ENCODE peak calls at places on chromosomes 5 and 9, in four cellular contexts. H is HL-60, M is GM12878, T is K562. C is an unnamed sample.

GRCh38 chr9:95494022-95494415 is 22.8 kb downstream of the PTCH1 start:
- DNase-seq in H (no peak), M (no peak), T (no peak), C (no peak)

GRCh38 chr5:73692166-73692640 is 66.2 kb downstream of the ARHGEF28 start:
- DNase-seq in T (no peak), M (no peak), H (no peak), C (no peak)

GRCh38 chr9:3578786-3579185 is 53.0 kb upstream of the RFX3 start:
- DNase-seq in M (no peak), T (peak; percentile 16), H (peak; percentile 18), C (no peak)

GRCh38 chr5:29307498-29307897 is 1886.0 kb upstream of the CDH6 start:
- DNase-seq in M (no peak), H (no peak), T (no peak), C (no peak)

GRCh38 chr5:162852145-162852544 is 585.2 kb upstream of the CCNG1 start:
- DNase-seq in H (no peak), M (no peak), T (no peak), C (no peak)

GRCh38 chr9:100473271-100474081 is 527 bp downstream of the TMEFF1 start:
- DNase-seq in H (peak; percentile 4), T (peak; percentile 46), M (no peak), C (peak; percentile 43)

GRCh38 chr9:89753472-89754055 is 148.8 kb downstream of the GADD45G start:
- DNase-seq in T (no peak), H (no peak), M (no peak), C (no peak)

GRCh38 chr5:5277118-5277517 is 137.0 kb downstream of the ADAMTS16 start:
- DNase-seq in T (no peak), H (no peak), M (no peak), C (no peak)

GRCh38 chr9:128638580-128638979 is 18.1 kb downstream of the DYNC2I2 start:
- DNase-seq in T (no peak), H (no peak), M (no peak), C (no peak)

GRCh38 chr9:89734561-89734960 is 129.7 kb downstream of the GADD45G start:
- DNase-seq in H (no peak), T (no peak), M (no peak), C (no peak)

GRCh38 chr5:170848033-170848432 is 13.8 kb upstream of the RANBP17 start:
- DNase-seq in H (no peak), T (no peak), M (no peak), C (no peak)

GRCh38 chr9:113583511-113584470 is 120.3 kb downstream of the RGS3 start:
- DNase-seq in T (no peak), H (no peak), M (no peak), C (no peak)

GRCh38 chr5:137233726-137234125 is 265.4 kb downstream of the SPOCK1 start:
- DNase-seq in M (no peak), T (no peak), H (no peak), C (no peak)

GRCh38 chr9:119003218-119003617 is 366.0 kb downstream of the BRINP1 start:
- DNase-seq in H (no peak), M (no peak), T (no peak), C (no peak)

GRCh38 chr5:39080597-39081204 is 6.5 kb upstream of the RICTOR start:
- DNase-seq in M (no peak), H (peak; percentile 32), T (peak; percentile 85), C (no peak)

GRCh38 chr5:540215-541147 is 16.2 kb upstream of the SLC9A3 start:
- DNase-seq in H (no peak), M (no peak), T (no peak), C (no peak)

GRCh38 chr9:14243514-14244042 is 70.4 kb downstream of the NFIB start:
- DNase-seq in M (no peak), H (no peak), T (no peak), C (no peak)

GRCh38 chr5:173514666-173515065 is 101.8 kb downstream of the BOD1 start:
- DNase-seq in M (no peak), H (no peak), T (no peak), C (no peak)

GRCh38 chr9:32486839-32487562 is 39.0 kb downstream of the RIGI start:
- DNase-seq in T (no peak), M (no peak), H (no peak), C (no peak)

GRCh38 chr5:148828461-148829247 is 2.2 kb downstream of the ADRB2 start:
- DNase-seq in M (no peak), H (no peak), T (no peak), C (no peak)

GRCh38 chr9:88733651-88734470 is 198.9 kb downstream of the NXNL2 start:
- DNase-seq in H (no peak), T (no peak), M (no peak), C (no peak)

GRCh38 chr5:39716532-39716971 is 291.8 kb upstream of the DAB2 start:
- DNase-seq in M (no peak), H (no peak), T (peak; percentile 46), C (no peak)

GRCh38 chr5:75675779-75676178 is 41.5 kb downstream of the POC5 start:
- DNase-seq in H (no peak), M (no peak), T (no peak), C (no peak)

GRCh38 chr9:72586388-72587160 is 65.2 kb downstream of the TMC1 start:
- DNase-seq in T (peak; percentile 41), H (peak; percentile 95), M (no peak), C (no peak)

GRCh38 chr9:22170162-22170932 is 161.2 kb upstream of the CDKN2B start:
- DNase-seq in T (no peak), H (no peak), M (no peak), C (no peak)

GRCh38 chr5:179930788-179931473 is 23.2 kb upstream of the TBC1D9B start:
- DNase-seq in T (no peak), H (no peak), M (no peak), C (no peak)

GRCh38 chr5:27708579-27708978 is 670.2 kb upstream of the CDH9 start:
- DNase-seq in M (no peak), H (no peak), T (no peak), C (no peak)

GRCh38 chr5:113236536-113237308 is 198.1 kb downstream of the TSSK1B start:
- DNase-seq in M (no peak), T (no peak), H (no peak), C (no peak)

GRCh38 chr9:111839387-111839786 is 44.6 kb upstream of the SHOC1 start:
- DNase-seq in M (peak; percentile 39), T (no peak), H (no peak), C (no peak)

GRCh38 chr5:5544094-5544663 is 121.7 kb downstream of the ICE1 start:
- DNase-seq in M (no peak), H (no peak), T (no peak), C (no peak)

GRCh38 chr9:125929846-125930245 is 182.7 kb downstream of the PBX3 start:
- DNase-seq in H (no peak), T (no peak), M (no peak), C (no peak)

GRCh38 chr9:16103613-16104012 is 550.8 kb downstream of the CCDC171 start:
- DNase-seq in T (no peak), M (no peak), H (no peak), C (no peak)

GRCh38 chr9:82275531-82275930 is 287.0 kb downstream of the SPATA31D1 start:
- DNase-seq in M (no peak), H (no peak), T (no peak), C (no peak)
- TF ChIP-seq SPI1 in M (no peak), H (no peak), T (no peak), C (no peak)

GRCh38 chr9:103245369-103245768 is 250.2 kb downstream of the CYLC2 start:
- DNase-seq in M (no peak), H (no peak), T (no peak), C (no peak)

GRCh38 chr9:103242486-103242885 is 247.4 kb downstream of the CYLC2 start:
- DNase-seq in T (no peak), M (no peak), H (no peak), C (no peak)

GRCh38 chr9:103243553-103243952 is 248.4 kb downstream of the CYLC2 start:
- DNase-seq in H (no peak), T (no peak), M (no peak), C (no peak)

DNA sequence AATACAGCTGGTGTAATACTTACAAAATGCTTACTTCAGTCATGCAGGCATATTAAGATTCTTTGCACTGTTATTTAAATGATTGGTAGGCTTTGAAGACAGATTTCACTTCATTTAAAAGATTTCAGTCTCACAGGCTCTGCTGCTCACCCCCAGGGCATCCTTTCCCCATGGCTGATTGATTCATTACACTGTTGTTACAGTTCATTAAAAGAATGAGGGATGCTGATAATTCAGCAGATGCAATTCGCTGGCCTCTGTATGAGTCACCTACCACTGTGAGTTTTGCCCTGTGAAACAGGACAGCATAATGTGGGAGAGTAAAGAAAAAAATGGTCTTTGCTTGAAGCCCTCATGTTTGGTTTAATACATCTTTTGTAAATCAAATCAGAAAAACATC is 246.9 kb downstream of the CYLC2 start:
- DNase-seq in H (no peak), T (no peak), M (no peak), C (no peak)
- TF ChIP-seq SPI1 in H (no peak), T (no peak), M (no peak), C (no peak)

GRCh38 chr9:124625084-124625483 is 117.9 kb upstream of the NR5A1 start:
- DNase-seq in H (no peak), T (no peak), M (no peak), C (no peak)

GRCh38 chr9:124621371-124622328 is 114.5 kb upstream of the NR5A1 start:
- DNase-seq in T (no peak), M (peak; percentile 94), H (no peak), C (no peak)

GRCh38 chr9:124622882-124623281 is 115.7 kb upstream of the NR5A1 start:
- DNase-seq in T (no peak), H (no peak), M (no peak), C (no peak)

GRCh38 chr9:124624735-124624992 is 117.5 kb upstream of the NR5A1 start:
- DNase-seq in H (no peak), T (no peak), M (no peak), C (no peak)

DNA sequence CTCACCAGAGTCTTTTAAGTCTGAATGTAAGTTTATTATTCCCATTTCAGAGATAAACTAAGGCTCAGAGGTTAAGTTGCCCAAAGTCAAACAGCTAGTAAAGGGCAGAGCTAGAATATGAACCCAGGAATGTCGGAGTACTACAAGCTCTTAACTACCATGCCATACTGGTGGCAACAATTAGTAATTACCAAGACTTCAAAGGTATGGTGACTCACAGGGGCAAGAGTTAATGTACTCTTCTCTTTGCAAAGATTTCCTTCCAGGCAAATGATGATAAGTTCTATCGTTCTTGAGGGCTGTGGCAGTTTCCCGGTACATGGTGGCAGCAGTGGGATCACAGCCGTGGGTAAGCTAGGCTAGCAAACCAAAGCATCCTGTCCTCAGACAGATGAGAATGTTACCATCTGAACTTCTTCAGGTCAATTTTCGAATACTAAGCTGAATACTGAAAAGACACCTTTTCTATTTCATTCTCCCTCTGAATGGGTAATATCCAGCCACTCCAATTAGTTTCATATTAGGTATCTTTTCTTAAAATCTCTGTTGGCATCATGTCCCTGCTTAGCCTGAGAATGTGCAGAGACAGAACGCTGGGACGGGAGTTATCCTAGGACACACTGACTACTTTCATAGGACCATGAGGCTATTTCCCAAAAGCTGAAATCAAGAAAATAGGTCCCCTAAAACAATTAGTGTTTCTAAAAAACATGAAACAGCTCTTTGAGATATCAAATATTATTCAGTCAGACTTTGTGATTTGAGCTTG is 117.0 kb upstream of the NR5A1 start:
- DNase-seq in H (no peak), T (no peak), M (no peak), C (no peak)
- TF ChIP-seq SPI1 in H (no peak), T (no peak), M (no peak), C (no peak)

GRCh38 chr9:137074657-137075274 is 2.6 kb upstream of the UAP1L1 start:
- DNase-seq in T (peak; percentile 30), H (no peak), M (no peak), C (no peak)
- TF ChIP-seq SPI1 in T (peak; percentile 61), H (no peak), M (peak; percentile 65), C (no peak)

C was measured in GM12891.